ENCODE peak calls at places on chromosomes 1 and 21, in seven cellular contexts. Q is H1, R is HCT116, L is K562, C is GM12878, S is SK-N-SH, N is HepG2. Y is an unnamed sample.

GRCh38 chr1:5724847-5725246 is 267.4 kb downstream of the NPHP4 start:
- DNase-seq in Q (no peak), R (no peak), L (no peak), C (no peak), S (no peak), N (no peak), Y (no peak)

GRCh38 chr1:40663324-40664166 is 1.9 kb downstream of the RIMS3 start:
- DNase-seq in Q (no peak), R (no peak), L (no peak), C (no peak), S (peak; percentile 80), N (no peak), Y (no peak)

GRCh38 chr1:1119272-1119890 is 3.5 kb upstream of the C1orf159 start:
- DNase-seq in Q (no peak), R (no peak), L (no peak), C (no peak), S (no peak), N (no peak), Y (no peak)

GRCh38 chr1:68620575-68620974 is 123.7 kb upstream of the DEPDC1 start:
- DNase-seq in Q (no peak), R (no peak), L (no peak), C (no peak), S (no peak), N (no peak), Y (no peak)

GRCh38 chr1:247172956-247173355 is 1.1 kb upstream of the ZNF124 start:
- DNase-seq in Q (no peak), R (no peak), L (no peak), C (peak; percentile 19), S (no peak), N (no peak), Y (no peak)

GRCh38 chr21:28445081-28445830 is 547.4 kb downstream of the LTN1 start:
- DNase-seq in Q (no peak), R (no peak), L (no peak), C (no peak), S (no peak), N (no peak), Y (no peak)

GRCh38 chr1:61797045-61797755 is 54.9 kb downstream of the PATJ start:
- DNase-seq in Q (no peak), R (no peak), L (no peak), C (no peak), S (no peak), N (no peak), Y (no peak)

GRCh38 chr1:168636642-168637111 is 60.3 kb downstream of the XCL1 start:
- DNase-seq in Q (no peak), R (no peak), L (no peak), C (no peak), S (no peak), N (no peak), Y (no peak)

GRCh38 chr1:26887125-26887524 is 3.0 kb downstream of the GPN2 start:
- DNase-seq in Q (no peak), R (no peak), L (no peak), C (no peak), S (peak; percentile 41), N (no peak), Y (peak; percentile 46)

GRCh38 chr1:158045639-158046038 is 52.2 kb downstream of the KIRREL1 start:
- DNase-seq in Q (no peak), R (no peak), L (no peak), C (no peak), S (no peak), N (no peak), Y (no peak)

GRCh38 chr1:28037946-28038345 is 50.5 kb downstream of the EYA3 start:
- DNase-seq in Q (no peak), R (no peak), L (no peak), C (no peak), S (no peak), N (no peak), Y (no peak)

GRCh38 chr1:40708750-40709099 is 17.2 kb downstream of the NFYC start:
- DNase-seq in Q (no peak), R (peak; percentile 79), L (peak; percentile 80), C (no peak), S (peak; percentile 74), N (peak; percentile 77), Y (peak; percentile 50)

GRCh38 chr1:32886012-32886827 is at the start of gene HPCA:
- DNase-seq in Q (peak; percentile 99), R (no peak), L (peak; percentile 96), C (no peak), S (peak; percentile 76), N (peak; percentile 39), Y (peak; percentile 74)

GRCh38 chr1:14599173-14599754 is 779 bp downstream of the KAZN start:
- DNase-seq in Q (peak; percentile 69), R (no peak), L (peak; percentile 15), C (no peak), S (no peak), N (no peak), Y (no peak)

GRCh38 chr1:3084726-3085125 is 15.7 kb downstream of the PRDM16 start:
- DNase-seq in Q (no peak), R (no peak), L (no peak), C (no peak), S (no peak), N (no peak), Y (no peak)

GRCh38 chr1:83583351-83584014 is 415.4 kb downstream of the TTLL7 start:
- DNase-seq in Q (no peak), R (no peak), L (no peak), C (no peak), S (no peak), N (no peak), Y (no peak)

GRCh38 chr1:54851928-54852524 is 35.0 kb downstream of the DHCR24 start:
- DNase-seq in Q (no peak), R (no peak), L (no peak), C (no peak), S (no peak), N (no peak), Y (no peak)

GRCh38 chr1:233289676-233290075 is 5.8 kb downstream of the PCNX2 start:
- DNase-seq in Q (no peak), R (no peak), L (no peak), C (no peak), S (no peak), N (no peak), Y (no peak)

GRCh38 chr1:234613128-234613875 is 3.3 kb upstream of the IRF2BP2 start:
- DNase-seq in Q (no peak), R (no peak), L (no peak), C (no peak), S (no peak), N (peak; percentile 55), Y (peak; percentile 47)

GRCh38 chr21:42279341-42279871 is 35.8 kb downstream of the TFF3 start:
- DNase-seq in Q (no peak), R (no peak), L (no peak), C (no peak), S (no peak), N (no peak), Y (no peak)

GRCh38 chr1:9196129-9197040 is 38.2 kb upstream of the H6PD start:
- DNase-seq in Q (peak; percentile 82), R (no peak), L (peak; percentile 67), C (peak; percentile 67), S (peak; percentile 81), N (peak; percentile 72), Y (peak; percentile 56)

GRCh38 chr1:165914136-165914798 is 86.9 kb downstream of the UCK2 start:
- DNase-seq in Q (peak; percentile 72), R (peak; percentile 54), L (peak; percentile 81), C (peak; percentile 54), S (peak; percentile 70), N (peak; percentile 67), Y (peak; percentile 87)

GRCh38 chr21:45178072-45178608 is 103.8 kb downstream of the ADARB1 start:
- DNase-seq in Q (no peak), R (no peak), L (no peak), C (no peak), S (no peak), N (no peak), Y (no peak)

GRCh38 chr1:183634429-183635065 is 1.0 kb downstream of the ARPC5 start:
- DNase-seq in Q (no peak), R (no peak), L (no peak), C (no peak), S (no peak), N (no peak), Y (no peak)

GRCh38 chr1:213075725-213076124 is 24.7 kb downstream of the RPS6KC1 start:
- DNase-seq in Q (no peak), R (no peak), L (no peak), C (no peak), S (no peak), N (no peak), Y (no peak)

GRCh38 chr1:180360333-180361075 is 130.4 kb downstream of the LHX4 start:
- DNase-seq in Q (no peak), R (no peak), L (no peak), C (no peak), S (no peak), N (no peak), Y (no peak)

GRCh38 chr1:21579788-21580187 is 70.6 kb downstream of the ALPL start:
- DNase-seq in Q (no peak), R (no peak), L (no peak), C (no peak), S (no peak), N (peak; percentile 21), Y (no peak)

GRCh38 chr1:23249785-23250184 is 32.5 kb upstream of the HTR1D start:
- DNase-seq in Q (no peak), R (no peak), L (no peak), C (no peak), S (peak; percentile 33), N (no peak), Y (no peak)
- TF ChIP-seq JUND in Q (no peak), R (no peak), L (no peak), C (no peak), S (no peak), N (no peak), Y (no peak)

GRCh38 chr1:205324781-205325180 is 3.2 kb upstream of the NUAK2 start:
- DNase-seq in Q (no peak), R (no peak), L (no peak), C (no peak), S (no peak), N (no peak), Y (no peak)
- TF ChIP-seq JUND in Q (no peak), R (no peak), L (no peak), C (no peak), S (no peak), N (no peak), Y (no peak)

GRCh38 chr1:245085508-245086095 is 69.2 kb upstream of the KIF26B start:
- DNase-seq in Q (no peak), R (peak; percentile 43), L (no peak), C (peak; percentile 7), S (no peak), N (peak; percentile 71), Y (no peak)
- TF ChIP-seq JUND in Q (no peak), R (peak; percentile 55), L (no peak), C (no peak), S (peak; percentile 63), N (no peak), Y (no peak)

DNA sequence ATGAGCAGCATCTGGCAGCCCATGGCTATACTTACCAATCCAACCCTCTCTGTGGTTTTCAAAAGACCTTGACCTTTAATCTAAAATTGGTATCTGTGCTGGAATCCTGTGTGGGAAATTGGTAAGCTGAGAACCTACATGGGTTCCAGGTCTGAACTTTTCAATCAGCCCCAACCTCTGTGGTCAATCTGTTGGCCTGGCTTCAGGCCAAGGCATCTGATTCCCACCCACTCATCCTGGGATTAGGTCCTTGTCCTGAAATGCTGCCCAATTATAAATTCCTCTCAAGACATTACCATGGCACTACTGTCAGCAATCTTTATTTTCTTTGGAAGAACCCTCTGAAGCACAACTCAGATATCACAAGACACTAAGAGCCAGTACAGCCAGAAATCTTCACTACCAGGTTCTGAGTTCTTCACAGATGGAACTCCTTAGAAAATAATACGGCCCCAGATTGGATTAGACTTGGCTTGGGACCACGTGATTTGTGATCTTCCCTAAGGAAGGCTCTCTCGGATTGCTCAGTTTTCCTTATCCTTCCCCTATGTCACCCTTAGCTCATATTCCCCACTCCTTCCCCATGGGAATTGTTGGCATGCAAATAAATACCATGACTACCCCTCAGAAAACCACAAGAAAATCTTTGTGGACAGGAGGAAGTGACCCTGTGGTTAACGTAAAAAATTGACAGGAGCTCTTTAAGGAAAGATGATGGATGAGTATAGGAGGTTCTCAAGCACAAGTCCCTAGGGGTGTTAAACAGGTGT is 207.9 kb upstream of the ST6GALNAC5 start:
- DNase-seq in Q (no peak), R (no peak), L (no peak), C (no peak), S (no peak), N (no peak), Y (no peak)
- TF ChIP-seq JUND in Q (no peak), R (no peak), L (no peak), C (no peak), S (no peak), N (no peak), Y (no peak)